ENCODE peak calls at places on chromosomes 1 and 21, in five cellular contexts. One of them, this sample, is unnamed.

GRCh38 chr1:41363632-41364320 is 2.5 kb downstream of the FOXO6 start:
- DNase-seq in ovary: no peak
- DNase-seq in right lobe of liver: no peak
- DNase-seq in GM12878: no peak
- DNase-seq in heart left ventricle: peak
- DNase-seq in this sample: no peak

GRCh38 chr1:192768463-192768862 is 40.4 kb upstream of the RGS2 start:
- DNase-seq in ovary: no peak
- DNase-seq in GM12878: no peak
- DNase-seq in right lobe of liver: no peak
- DNase-seq in heart left ventricle: no peak
- DNase-seq in this sample: no peak

GRCh38 chr1:148318123-148318899 is 164.8 kb downstream of the PPIAL4G start:
- DNase-seq in ovary: no peak
- DNase-seq in heart left ventricle: peak
- DNase-seq in GM12878: peak
- DNase-seq in right lobe of liver: no peak
- DNase-seq in this sample: no peak

GRCh38 chr1:12384836-12385456 is 155.1 kb downstream of the VPS13D start:
- DNase-seq in heart left ventricle: no peak
- DNase-seq in GM12878: no peak
- DNase-seq in ovary: no peak
- DNase-seq in right lobe of liver: no peak
- DNase-seq in this sample: no peak

GRCh38 chr1:28246427-28246832 is 10.5 kb downstream of the ATP5IF1 start:
- DNase-seq in heart left ventricle: no peak
- DNase-seq in GM12878: peak
- DNase-seq in ovary: no peak
- DNase-seq in right lobe of liver: no peak
- DNase-seq in this sample: no peak

GRCh38 chr1:157085416-157085815 is 14.2 kb downstream of the ETV3L start:
- DNase-seq in right lobe of liver: no peak
- DNase-seq in GM12878: no peak
- DNase-seq in heart left ventricle: no peak
- DNase-seq in ovary: no peak
- DNase-seq in this sample: no peak

GRCh38 chr1:203592728-203593127 is 33.9 kb upstream of the ATP2B4 start:
- DNase-seq in right lobe of liver: no peak
- DNase-seq in ovary: no peak
- DNase-seq in heart left ventricle: no peak
- DNase-seq in GM12878: no peak
- DNase-seq in this sample: no peak

GRCh38 chr1:115713906-115714305 is 54.6 kb downstream of the CASQ2 start:
- DNase-seq in ovary: no peak
- DNase-seq in right lobe of liver: no peak
- DNase-seq in heart left ventricle: no peak
- DNase-seq in GM12878: no peak
- DNase-seq in this sample: no peak

GRCh38 chr1:100366209-100366525 is 13.9 kb downstream of the CDC14A start:
- DNase-seq in heart left ventricle: no peak
- DNase-seq in GM12878: no peak
- DNase-seq in right lobe of liver: no peak
- DNase-seq in ovary: no peak
- DNase-seq in this sample: no peak

GRCh38 chr1:32924881-32925344 is 23.7 kb upstream of the TMEM54 start:
- DNase-seq in heart left ventricle: peak
- DNase-seq in GM12878: no peak
- DNase-seq in right lobe of liver: peak
- DNase-seq in ovary: no peak
- DNase-seq in this sample: peak

GRCh38 chr1:31839662-31840343 is 24.0 kb upstream of the SPOCD1 start:
- DNase-seq in right lobe of liver: no peak
- DNase-seq in heart left ventricle: no peak
- DNase-seq in ovary: no peak
- DNase-seq in GM12878: no peak
- DNase-seq in this sample: no peak

GRCh38 chr1:46489638-46490602 is at the start of gene DMBX1:
- DNase-seq in right lobe of liver: peak
- DNase-seq in heart left ventricle: no peak
- DNase-seq in GM12878: no peak
- DNase-seq in ovary: no peak
- DNase-seq in this sample: peak

GRCh38 chr1:145886390-145886789 is 724 bp upstream of the ANKRD35 start:
- DNase-seq in right lobe of liver: no peak
- DNase-seq in ovary: no peak
- DNase-seq in heart left ventricle: no peak
- DNase-seq in GM12878: no peak
- DNase-seq in this sample: no peak

GRCh38 chr1:66353207-66353606 is 180.7 kb upstream of the SGIP1 start:
- DNase-seq in right lobe of liver: no peak
- DNase-seq in ovary: no peak
- DNase-seq in heart left ventricle: no peak
- DNase-seq in GM12878: no peak
- DNase-seq in this sample: no peak

GRCh38 chr21:29181799-29182470 is 51.5 kb downstream of the MAP3K7CL start:
- DNase-seq in right lobe of liver: peak
- DNase-seq in heart left ventricle: peak
- DNase-seq in GM12878: no peak
- DNase-seq in ovary: peak
- DNase-seq in this sample: no peak

GRCh38 chr1:175536369-175536768 is 207.0 kb downstream of the TNR start:
- DNase-seq in ovary: no peak
- DNase-seq in right lobe of liver: peak
- DNase-seq in GM12878: no peak
- DNase-seq in heart left ventricle: no peak
- DNase-seq in this sample: no peak

DNA sequence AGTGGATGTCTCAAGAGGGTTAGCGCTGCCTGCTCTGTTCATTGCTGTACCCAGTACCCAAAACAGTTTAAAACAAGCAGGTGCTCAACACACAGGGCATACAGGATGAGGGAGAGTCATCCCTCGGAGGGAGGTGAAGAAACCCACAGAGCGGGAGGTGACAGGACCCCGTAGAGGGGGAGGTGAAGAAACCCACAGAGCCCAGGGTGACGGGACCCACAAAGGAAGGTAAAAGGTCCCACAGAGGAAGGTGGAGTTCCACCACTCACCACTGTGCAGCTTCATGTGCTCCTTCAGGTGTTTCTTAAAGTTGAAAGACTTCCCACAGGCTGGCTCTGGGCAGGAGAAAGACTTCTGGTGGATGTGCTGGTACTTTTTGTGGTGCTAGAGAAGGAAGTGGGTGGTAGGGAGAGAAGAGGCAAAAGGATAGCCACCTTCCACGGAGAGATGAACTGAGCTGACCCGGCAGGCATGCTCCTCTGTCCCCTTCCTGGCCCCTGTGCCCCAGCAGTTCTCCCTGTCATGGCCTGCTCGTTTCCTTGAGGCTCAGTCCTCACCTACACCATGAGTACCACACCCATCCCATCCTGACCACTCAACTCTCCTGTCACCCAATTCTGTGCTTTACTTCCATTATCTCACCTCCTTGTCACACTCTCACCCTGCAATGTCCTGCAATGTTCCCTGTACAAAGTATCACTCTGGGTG is 5.1 kb downstream of the ZNF692 start:
- DNase-seq in right lobe of liver: no peak
- DNase-seq in GM12878: no peak
- DNase-seq in ovary: no peak
- DNase-seq in heart left ventricle: no peak
- DNase-seq in this sample: no peak
- TF ChIP-seq POLR2A in right lobe of liver: no peak
- TF ChIP-seq POLR2A in GM12878: no peak
- TF ChIP-seq POLR2A in ovary: no peak
- TF ChIP-seq POLR2A in heart left ventricle: no peak
- TF ChIP-seq POLR2A in this sample: no peak

DNA sequence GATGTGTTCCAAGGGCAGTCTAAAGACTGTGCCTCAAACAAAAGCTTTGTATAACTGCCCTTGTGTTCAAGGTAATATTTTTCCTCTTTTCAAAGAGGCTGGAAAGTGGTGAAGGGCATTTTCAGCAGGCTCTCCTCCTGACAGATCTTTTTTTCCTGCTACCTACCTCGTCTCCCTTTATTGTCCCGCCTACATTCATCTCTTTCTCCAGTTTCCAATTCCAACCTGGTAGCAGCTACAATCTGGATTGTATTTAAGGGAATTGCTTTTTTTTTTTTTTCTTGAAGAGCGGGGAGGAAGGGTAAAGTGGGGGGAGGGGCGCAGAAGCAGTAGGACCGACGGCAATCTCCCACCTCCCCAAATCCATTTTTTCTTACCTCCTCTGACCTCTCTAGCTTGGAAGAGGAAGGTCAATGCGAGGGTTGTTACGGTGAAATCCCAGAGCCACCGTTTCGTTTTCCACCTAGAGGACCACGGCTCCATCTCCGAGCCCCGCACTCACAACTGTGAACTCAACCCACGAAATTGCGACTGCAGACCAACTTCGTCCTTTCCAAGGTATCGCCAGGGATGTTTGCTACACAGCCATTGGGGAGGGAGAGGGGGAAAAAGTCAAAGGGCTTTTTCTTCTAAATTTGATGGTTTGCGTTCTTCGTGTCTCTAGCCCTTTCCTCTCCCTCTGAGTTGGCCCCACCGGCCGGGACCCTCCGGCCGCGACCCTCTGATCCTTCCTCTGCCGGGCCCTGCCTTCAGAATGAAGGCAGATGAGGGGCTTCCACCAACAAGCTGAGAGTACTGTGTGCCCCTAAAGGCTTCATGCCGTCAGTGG is at the start of gene COL11A1:
- DNase-seq in GM12878: no peak
- DNase-seq in right lobe of liver: no peak
- DNase-seq in heart left ventricle: no peak
- DNase-seq in ovary: no peak
- DNase-seq in this sample: peak
- H3K4me3 ChIP-seq in GM12878: no peak
- H3K4me3 ChIP-seq in right lobe of liver: no peak
- H3K4me3 ChIP-seq in heart left ventricle: no peak
- H3K4me3 ChIP-seq in ovary: peak
- H3K4me3 ChIP-seq in this sample: peak

GRCh38 chr1:45038661-45039364 is 26.8 kb downstream of the UROD start:
- DNase-seq in GM12878: no peak
- DNase-seq in ovary: no peak
- DNase-seq in heart left ventricle: no peak
- DNase-seq in right lobe of liver: no peak
- DNase-seq in this sample: no peak
- TF ChIP-seq POLR2A in GM12878: no peak
- TF ChIP-seq POLR2A in ovary: no peak
- TF ChIP-seq POLR2A in heart left ventricle: no peak
- TF ChIP-seq POLR2A in right lobe of liver: no peak
- TF ChIP-seq POLR2A in this sample: no peak

GRCh38 chr1:212608956-212609700 is 567 bp downstream of the ATF3 start:
- DNase-seq in right lobe of liver: peak
- DNase-seq in GM12878: no peak
- DNase-seq in heart left ventricle: peak
- DNase-seq in ovary: peak
- DNase-seq in this sample: peak

GRCh38 chr1:212611000-212611636 is 2.6 kb downstream of the ATF3 start:
- DNase-seq in heart left ventricle: no peak
- DNase-seq in right lobe of liver: no peak
- DNase-seq in ovary: no peak
- DNase-seq in GM12878: no peak
- DNase-seq in this sample: no peak

GRCh38 chr1:212609701-212610574 is 1.4 kb downstream of the ATF3 start:
- DNase-seq in heart left ventricle: no peak
- DNase-seq in GM12878: no peak
- DNase-seq in ovary: no peak
- DNase-seq in right lobe of liver: no peak
- DNase-seq in this sample: no peak

GRCh38 chr1:212612251-212612961 is 3.8 kb downstream of the ATF3 start:
- DNase-seq in right lobe of liver: no peak
- DNase-seq in GM12878: no peak
- DNase-seq in ovary: no peak
- DNase-seq in heart left ventricle: no peak
- DNase-seq in this sample: no peak

GRCh38 chr1:212610575-212610967 is 2.0 kb downstream of the ATF3 start:
- DNase-seq in right lobe of liver: no peak
- DNase-seq in GM12878: no peak
- DNase-seq in heart left ventricle: no peak
- DNase-seq in ovary: no peak
- DNase-seq in this sample: no peak
- H3K4me3 ChIP-seq in right lobe of liver: peak
- H3K4me3 ChIP-seq in GM12878: peak
- H3K4me3 ChIP-seq in heart left ventricle: no peak
- H3K4me3 ChIP-seq in ovary: no peak
- H3K4me3 ChIP-seq in this sample: no peak

DNA sequence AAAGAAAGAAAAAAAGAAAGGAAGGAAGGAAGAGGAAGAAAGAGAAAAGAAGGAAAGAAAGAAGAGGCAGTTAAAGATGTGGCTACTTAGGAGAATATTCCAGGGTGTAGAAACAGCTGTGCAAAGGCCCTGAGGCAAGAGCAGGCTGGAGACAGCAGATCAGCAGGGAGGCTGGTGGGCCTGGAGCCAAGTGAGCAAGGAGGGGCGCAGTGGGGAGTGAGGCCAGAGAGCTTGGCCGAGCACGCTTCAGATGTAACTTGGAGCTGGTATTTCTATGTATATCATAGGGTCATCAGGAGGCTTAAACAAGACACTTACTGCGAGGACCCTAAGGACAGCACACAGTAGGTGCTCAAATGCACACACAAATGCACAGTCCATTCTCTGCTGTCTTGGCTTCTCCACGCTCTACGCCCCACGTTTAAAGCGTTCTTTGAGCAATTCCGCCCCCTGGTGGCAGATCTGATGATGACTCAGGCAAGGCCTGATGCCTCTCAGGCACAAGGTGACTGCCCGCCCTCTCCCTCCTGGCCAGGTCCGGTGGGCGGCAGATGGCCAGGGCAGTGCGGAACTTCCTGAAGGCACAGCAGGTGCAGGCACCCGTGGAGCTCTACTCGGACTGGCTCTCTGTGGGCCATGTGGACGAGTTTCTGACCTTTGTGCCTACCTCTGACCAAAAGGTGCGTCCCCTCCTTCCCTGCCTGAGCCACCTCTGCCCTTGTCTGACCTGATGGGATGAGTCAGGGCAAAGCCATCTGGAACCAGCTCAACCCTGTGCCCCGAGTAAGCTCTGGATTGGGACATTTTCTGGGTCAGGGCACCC is 11.9 kb upstream of the PADI3 start:
- DNase-seq in right lobe of liver: peak
- DNase-seq in GM12878: peak
- DNase-seq in heart left ventricle: peak
- DNase-seq in ovary: peak
- DNase-seq in this sample: peak
- TF ChIP-seq POLR2A in right lobe of liver: no peak
- TF ChIP-seq POLR2A in GM12878: no peak
- TF ChIP-seq POLR2A in heart left ventricle: no peak
- TF ChIP-seq POLR2A in ovary: no peak
- TF ChIP-seq POLR2A in this sample: no peak